ENCODE peak calls at places on chromosomes 3 and 15, in ten cellular contexts. B is lower lobe of right lung; P is endothelial cell; Q is dorsolateral prefrontal cortex; U is CD4-positive, alpha-beta T cell; G is body of pancreas; T is BJ; F is lower leg skin; H is NB4; Z is endothelial cell of umbilical vein. Y is an unnamed sample.
A peak's percentile ranks its signal among the peaks of the same experiment; 100 is the strongest.

GRCh38 chr15:84973492-84974460 is 7.9 kb upstream of the PDE8A start:
- DNase-seq in B (no peak), P (no peak), Q (no peak), U (no peak), G (no peak), T (no peak), F (peak; percentile 69), H (no peak), Z (no peak), Y (no peak)

GRCh38 chr3:137110392-137110996 is 152.7 kb downstream of the IL20RB start:
- DNase-seq in B (no peak), P (no peak), Q (no peak), U (no peak), G (peak; percentile 20), T (no peak), F (no peak), H (peak; percentile 25), Z (peak; percentile 16), Y (no peak)

GRCh38 chr3:133882986-133883586 is 12.6 kb downstream of the RAB6B start:
- DNase-seq in B (no peak), P (no peak), Q (no peak), U (no peak), G (no peak), T (no peak), F (peak; percentile 63), H (no peak), Z (no peak), Y (no peak)

GRCh38 chr15:53197426-53197839 is 407.3 kb upstream of the ONECUT1 start:
- DNase-seq in B (peak; percentile 63), P (peak; percentile 84), Q (peak; percentile 68), U (peak; percentile 0), G (peak; percentile 81), T (no peak), F (peak; percentile 87), H (peak; percentile 68), Z (peak; percentile 35), Y (no peak)

GRCh38 chr15:77915261-77915960 is 162.1 kb downstream of the TBC1D2B start:
- DNase-seq in B (no peak), P (no peak), Q (no peak), U (no peak), G (peak; percentile 8), T (no peak), F (peak; percentile 63), H (no peak), Z (no peak), Y (no peak)

GRCh38 chr3:131658115-131658514 is 155.3 kb upstream of the MRPL3 start:
- DNase-seq in B (no peak), P (no peak), Q (no peak), U (no peak), G (no peak), T (no peak), F (no peak), H (no peak), Z (no peak), Y (no peak)

GRCh38 chr3:34856577-34856976 is 782.7 kb upstream of the ARPP21 start:
- DNase-seq in B (no peak), P (peak; percentile 5), Q (no peak), U (no peak), G (no peak), T (no peak), F (no peak), H (no peak), Z (no peak), Y (no peak)

GRCh38 chr3:151675858-151676615 is 57.7 kb upstream of the AADACL2 start:
- DNase-seq in B (no peak), P (no peak), Q (no peak), U (no peak), G (no peak), T (no peak), F (no peak), H (peak; percentile 25), Z (no peak), Y (no peak)

GRCh38 chr15:85374831-85375230 is 5.6 kb upstream of the AKAP13 start:
- DNase-seq in B (no peak), P (no peak), Q (no peak), U (no peak), G (no peak), T (no peak), F (no peak), H (no peak), Z (no peak), Y (no peak)

GRCh38 chr3:127699098-127699945 is 26.6 kb downstream of the ABTB1 start:
- DNase-seq in B (peak; percentile 29), P (no peak), Q (peak; percentile 13), U (no peak), G (peak; percentile 61), T (no peak), F (no peak), H (no peak), Z (no peak), Y (no peak)

GRCh38 chr15:41983221-41983620 is 10.9 kb upstream of the EHD4 start:
- DNase-seq in B (no peak), P (no peak), Q (no peak), U (no peak), G (no peak), T (no peak), F (peak; percentile 62), H (no peak), Z (no peak), Y (no peak)

GRCh38 chr3:55620361-55621025 is 133.4 kb upstream of the WNT5A start:
- DNase-seq in B (no peak), P (no peak), Q (no peak), U (no peak), G (no peak), T (peak; percentile 60), F (no peak), H (no peak), Z (no peak), Y (no peak)

DNA sequence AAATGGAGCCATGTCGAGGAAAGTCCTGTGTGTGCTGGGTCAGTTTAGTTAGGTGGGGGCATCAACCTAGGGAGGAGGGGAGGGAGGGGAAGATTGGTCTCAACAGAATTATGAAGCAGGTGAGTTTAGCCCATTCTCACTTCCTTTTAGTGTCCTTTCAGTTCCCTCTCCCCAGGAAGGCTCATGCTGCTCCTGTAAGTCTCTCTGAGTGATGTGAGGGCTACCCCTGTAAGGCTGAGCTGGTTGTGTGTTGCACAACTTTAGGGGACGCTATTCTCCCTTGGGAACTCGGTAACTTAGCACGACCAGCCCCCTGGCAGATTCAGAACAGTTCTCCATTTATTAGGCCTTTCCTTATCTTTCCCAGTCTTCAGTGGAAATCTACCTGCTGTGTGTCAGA is 21.2 kb downstream of the IL5RA start:
- DNase-seq in B (no peak), P (no peak), Q (no peak), U (no peak), G (no peak), T (no peak), F (no peak), H (peak; percentile 43), Z (no peak), Y (no peak)
- TF ChIP-seq CTCF in B (no peak), P (no peak), Q (no peak), U (no peak), G (no peak), T (no peak), F (no peak), H (no peak), Z (no peak), Y (no peak)

GRCh38 chr3:49021213-49021812 is 608 bp upstream of the NDUFAF3 start:
- DNase-seq in B (peak; percentile 100), P (peak; percentile 97), Q (peak; percentile 98), U (peak; percentile 99), G (peak; percentile 100), T (peak; percentile 80), F (peak; percentile 100), H (peak; percentile 97), Z (peak; percentile 98), Y (peak; percentile 98)
- TF ChIP-seq CTCF in B (no peak), P (no peak), Q (no peak), U (no peak), G (no peak), T (no peak), F (no peak), H (no peak), Z (no peak), Y (no peak)

GRCh38 chr3:168097381-168097780 is 1.7 kb upstream of the GOLIM4 start:
- DNase-seq in B (no peak), P (no peak), Q (no peak), U (no peak), G (no peak), T (no peak), F (no peak), H (no peak), Z (no peak), Y (no peak)

GRCh38 chr3:168095611-168096209 is at the start of gene GOLIM4:
- DNase-seq in B (peak; percentile 97), P (peak; percentile 91), Q (peak; percentile 96), U (peak; percentile 0), G (peak; percentile 95), T (peak; percentile 88), F (peak; percentile 98), H (peak; percentile 98), Z (peak; percentile 97), Y (peak; percentile 82)

GRCh38 chr3:168094877-168095610 is 680 bp downstream of the GOLIM4 start:
- DNase-seq in B (peak; percentile 81), P (peak; percentile 61), Q (peak; percentile 72), U (no peak), G (peak; percentile 40), T (no peak), F (peak; percentile 90), H (peak; percentile 84), Z (peak; percentile 72), Y (peak; percentile 52)

GRCh38 chr3:168094580-168094876 is 1.2 kb downstream of the GOLIM4 start:
- DNase-seq in B (peak; percentile 56), P (no peak), Q (no peak), U (no peak), G (no peak), T (no peak), F (no peak), H (no peak), Z (no peak), Y (no peak)

GRCh38 chr3:168096210-168096795 is 579 bp upstream of the GOLIM4 start:
- DNase-seq in B (peak; percentile 75), P (peak; percentile 62), Q (peak; percentile 61), U (no peak), G (peak; percentile 71), T (peak; percentile 47), F (peak; percentile 86), H (peak; percentile 86), Z (peak; percentile 92), Y (no peak)
- TF ChIP-seq CTCF in B (no peak), P (no peak), Q (no peak), U (no peak), G (no peak), T (no peak), F (no peak), H (no peak), Z (no peak), Y (no peak)

DNA sequence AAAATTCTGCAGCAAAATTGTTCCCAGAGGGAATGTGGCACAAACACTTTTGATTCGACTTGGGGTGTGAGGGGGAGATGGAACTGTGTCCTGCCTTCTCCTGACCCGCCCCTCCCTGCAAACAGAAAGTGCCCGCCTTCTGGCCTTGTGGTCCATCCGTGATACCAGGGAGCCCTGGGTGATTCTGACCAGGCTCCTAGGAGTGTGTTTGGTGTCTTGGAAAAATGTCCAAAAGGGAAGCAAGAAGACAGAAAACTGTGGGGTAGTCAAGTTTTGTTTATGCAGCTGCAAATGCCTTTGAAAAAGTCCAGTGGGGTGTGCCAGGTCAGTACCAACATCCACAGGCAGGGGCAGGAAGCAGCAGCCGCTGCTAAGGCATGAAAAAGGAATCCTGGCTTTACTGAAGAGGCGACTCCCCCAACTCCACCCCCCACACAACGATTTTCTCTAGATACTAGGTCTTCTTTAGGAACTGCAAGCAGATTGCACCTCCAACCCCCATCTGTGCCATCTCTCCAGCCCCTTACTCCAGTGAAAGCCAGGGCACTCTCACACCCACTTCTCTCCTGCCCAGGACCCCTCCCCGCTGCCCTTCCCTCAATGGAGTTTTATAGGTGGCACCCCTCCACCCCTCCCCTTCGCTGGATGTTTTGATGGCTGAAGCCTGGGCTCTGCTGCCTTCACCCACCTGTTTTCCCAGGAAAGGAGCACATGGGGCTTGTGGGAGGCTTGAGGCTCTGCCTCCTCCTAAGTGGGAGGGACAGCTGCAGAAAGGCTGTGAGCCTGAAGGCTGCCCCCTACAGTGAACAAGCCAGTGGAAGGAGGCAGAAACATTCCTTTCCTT is 82.4 kb upstream of the HERC1 start:
- DNase-seq in B (no peak), P (peak; percentile 45), Q (peak; percentile 63), U (no peak), G (no peak), T (no peak), F (no peak), H (peak; percentile 28), Z (peak; percentile 78), Y (no peak)
- TF ChIP-seq CTCF in B (peak; percentile 36), P (peak; percentile 66), Q (peak; percentile 37), U (no peak), G (no peak), T (peak; percentile 62), F (no peak), H (peak; percentile 16), Z (peak; percentile 37), Y (no peak)